ENCODE peak calls at places on chromosomes 7 and 10, in five cellular contexts. W is B cell, L is hypothalamus, M is sciatic nerve, A is activated T-cell treated with anti-CD3 and anti-CD28 coated beads for 4 hours. Y is an unnamed sample.

GRCh38 chr7:72481934-72482333 is 69.8 kb upstream of the CALN1 start:
- DNase-seq in W (no peak), L (no peak), M (no peak), A (no peak), Y (no peak)

GRCh38 chr10:21138769-21139324 is 241.7 kb upstream of the NEBL start:
- DNase-seq in W (no peak), L (no peak), M (no peak), A (no peak), Y (no peak)

GRCh38 chr10:133454204-133454893 is 604 bp downstream of the SCART1 start:
- DNase-seq in W (no peak), L (no peak), M (no peak), A (no peak), Y (no peak)

GRCh38 chr10:110034596-110034995 is 26.8 kb downstream of the ADD3 start:
- DNase-seq in W (no peak), L (no peak), M (no peak), A (no peak), Y (no peak)

GRCh38 chr7:79512269-79512668 is 58.8 kb upstream of the MAGI2 start:
- DNase-seq in W (no peak), L (no peak), M (no peak), A (no peak), Y (no peak)

GRCh38 chr7:127885843-127886242 is 145.4 kb downstream of the LRRC4 start:
- DNase-seq in W (no peak), L (no peak), M (no peak), A (no peak), Y (peak; percentile 69)

GRCh38 chr10:91923371-91924211 is at the start of gene BTAF1:
- DNase-seq in W (peak; percentile 93), L (peak; percentile 85), M (peak; percentile 97), A (peak; percentile 88), Y (peak; percentile 88)

GRCh38 chr10:102612964-102613275 is 31.4 kb upstream of the TRIM8 start:
- DNase-seq in W (no peak), L (no peak), M (no peak), A (peak; percentile 33), Y (no peak)

GRCh38 chr7:70208236-70209063 is 610.2 kb downstream of the AUTS2 start:
- DNase-seq in W (no peak), L (no peak), M (no peak), A (no peak), Y (peak; percentile 6)

GRCh38 chr10:114825513-114826253 is 4.1 kb downstream of the FHIP2A start:
- DNase-seq in W (no peak), L (no peak), M (no peak), A (no peak), Y (no peak)

GRCh38 chr10:12603766-12604470 is 254.6 kb downstream of the CAMK1D start:
- DNase-seq in W (no peak), L (no peak), M (no peak), A (no peak), Y (no peak)

GRCh38 chr10:29131952-29132820 is 156.7 kb upstream of the LYZL1 start:
- DNase-seq in W (no peak), L (no peak), M (no peak), A (no peak), Y (no peak)

GRCh38 chr10:103470755-103471653 is 8.0 kb downstream of the CALHM3 start:
- DNase-seq in W (peak; percentile 88), L (no peak), M (no peak), A (peak; percentile 49), Y (peak; percentile 90)

GRCh38 chr7:23235688-23236280 is 10.8 kb upstream of the GPNMB start:
- DNase-seq in W (no peak), L (no peak), M (peak; percentile 74), A (no peak), Y (no peak)

GRCh38 chr7:1170741-1171501 is 10.9 kb upstream of the ZFAND2A start:
- DNase-seq in W (no peak), L (no peak), M (no peak), A (no peak), Y (peak; percentile 43)

Y was measured in MV-4-11.